ENCODE peak calls at places on chromosomes 6 and 20, in nine cellular contexts. P is transverse colon, X is HT1080, J is A549, M is fibroblast of mammary gland, W is cardiac muscle cell, B is left cardiac atrium, I is tibial artery, Y is NCI-H2029 treated with DMSO at 0.1 percent for 48 hours. H is an unnamed sample.

GRCh38 chr20:9087531-9088217 is 18.8 kb downstream of the PLCB4 start:
- DNase-seq in P (no peak), X (no peak), J (no peak), M (no peak), W (no peak), B (no peak), I (no peak), Y (peak; percentile 70), H (no peak)

GRCh38 chr6:170128346-170128745 is 162.5 kb downstream of the DLL1 start:
- DNase-seq in P (no peak), X (no peak), J (no peak), M (no peak), W (no peak), B (no peak), I (peak; percentile 21), Y (no peak), H (no peak)

GRCh38 chr20:4962257-4962855 is 39.0 kb downstream of the SLC23A2 start:
- DNase-seq in P (no peak), X (no peak), J (no peak), M (no peak), W (no peak), B (no peak), I (no peak), Y (no peak), H (no peak)

GRCh38 chr6:34574647-34575293 is 18.6 kb upstream of the SPDEF start:
- DNase-seq in P (no peak), X (no peak), J (no peak), M (no peak), W (no peak), B (no peak), I (no peak), Y (no peak), H (no peak)

GRCh38 chr6:131125431-131125830 is 9.8 kb upstream of the AKAP7 start:
- DNase-seq in P (no peak), X (peak; percentile 37), J (no peak), M (peak; percentile 28), W (no peak), B (no peak), I (no peak), Y (no peak), H (no peak)

GRCh38 chr6:72464791-72465691 is 156.8 kb upstream of the KCNQ5 start:
- DNase-seq in P (no peak), X (peak; percentile 87), J (no peak), M (peak; percentile 86), W (no peak), B (no peak), I (no peak), Y (no peak), H (no peak)

GRCh38 chr6:161407581-161407980 is 133.7 kb upstream of the AGPAT4 start:
- DNase-seq in P (no peak), X (peak; percentile 67), J (no peak), M (peak; percentile 94), W (no peak), B (no peak), I (no peak), Y (no peak), H (no peak)

GRCh38 chr20:11267131-11267761 is 593.4 kb upstream of the JAG1 start:
- DNase-seq in P (no peak), X (peak; percentile 97), J (peak; percentile 97), M (peak; percentile 95), W (peak; percentile 54), B (peak; percentile 56), I (peak; percentile 74), Y (no peak), H (peak; percentile 61)

GRCh38 chr6:160259585-160259984 is 964 bp upstream of the SLC22A2 start:
- DNase-seq in P (no peak), X (no peak), J (no peak), M (no peak), W (peak; percentile 36), B (no peak), I (peak; percentile 35), Y (no peak), H (no peak)

GRCh38 chr6:11197175-11197535 is 35.3 kb downstream of the NEDD9 start:
- DNase-seq in P (no peak), X (no peak), J (no peak), M (peak; percentile 77), W (no peak), B (no peak), I (no peak), Y (no peak), H (no peak)

GRCh38 chr6:129621252-129621651 is 88.7 kb downstream of the ARHGAP18 start:
- DNase-seq in P (peak; percentile 24), X (no peak), J (no peak), M (peak; percentile 41), W (no peak), B (no peak), I (no peak), Y (no peak), H (no peak)

GRCh38 chr6:129276986-129277385 is 394.0 kb downstream of the LAMA2 start:
- DNase-seq in P (no peak), X (no peak), J (no peak), M (no peak), W (no peak), B (no peak), I (no peak), Y (no peak), H (no peak)

GRCh38 chr6:124535746-124536145 is 426.5 kb upstream of the RNF217 start:
- DNase-seq in P (no peak), X (peak; percentile 77), J (peak; percentile 1), M (peak; percentile 30), W (no peak), B (peak; percentile 22), I (no peak), Y (no peak), H (no peak)

GRCh38 chr6:21836292-21836691 is 242.7 kb downstream of the SOX4 start:
- DNase-seq in P (no peak), X (no peak), J (no peak), M (no peak), W (no peak), B (no peak), I (no peak), Y (no peak), H (no peak)

GRCh38 chr6:30615219-30615957 is 1.7 kb downstream of the PPP1R10 start:
- DNase-seq in P (peak; percentile 41), X (peak; percentile 87), J (no peak), M (peak; percentile 89), W (peak; percentile 79), B (no peak), I (peak; percentile 64), Y (peak; percentile 71), H (peak; percentile 48)

GRCh38 chr6:133187657-133188453 is 53.3 kb upstream of the EYA4 start:
- DNase-seq in P (no peak), X (peak; percentile 79), J (no peak), M (no peak), W (no peak), B (no peak), I (no peak), Y (no peak), H (no peak)

GRCh38 chr20:32203556-32204484 is 3.7 kb downstream of the PLAGL2 start:
- DNase-seq in P (peak; percentile 43), X (no peak), J (no peak), M (peak; percentile 63), W (no peak), B (no peak), I (no peak), Y (no peak), H (peak; percentile 48)

GRCh38 chr6:133587841-133588240 is 301.1 kb upstream of the TCF21 start:
- DNase-seq in P (no peak), X (no peak), J (no peak), M (peak; percentile 84), W (no peak), B (no peak), I (no peak), Y (no peak), H (no peak)

GRCh38 chr6:87155920-87156600 is 695 bp downstream of the ZNF292 start:
- DNase-seq in P (peak; percentile 58), X (peak; percentile 39), J (peak; percentile 3), M (peak; percentile 37), W (peak; percentile 58), B (peak; percentile 52), I (peak; percentile 75), Y (no peak), H (peak; percentile 47)

GRCh38 chr6:117771403-117771802 is 96.1 kb downstream of the NUS1 start:
- DNase-seq in P (peak; percentile 13), X (no peak), J (no peak), M (no peak), W (no peak), B (no peak), I (no peak), Y (no peak), H (no peak)

GRCh38 chr6:137016366-137016765 is 28.4 kb downstream of the IL20RA start:
- DNase-seq in P (no peak), X (peak; percentile 48), J (no peak), M (no peak), W (peak; percentile 68), B (no peak), I (no peak), Y (no peak), H (no peak)

GRCh38 chr6:119148102-119148824 is 69.8 kb upstream of the FAM184A start:
- DNase-seq in P (no peak), X (peak; percentile 76), J (peak; percentile 33), M (peak; percentile 92), W (peak; percentile 70), B (no peak), I (no peak), Y (peak; percentile 84), H (peak; percentile 36)

GRCh38 chr6:79077680-79078056 is 386 bp downstream of the PHIP start:
- DNase-seq in P (peak; percentile 53), X (no peak), J (peak; percentile 15), M (no peak), W (peak; percentile 62), B (no peak), I (no peak), Y (peak; percentile 27), H (peak; percentile 56)

GRCh38 chr6:106300020-106300772 is 25.4 kb downstream of the ATG5 start:
- DNase-seq in P (no peak), X (no peak), J (no peak), M (no peak), W (no peak), B (no peak), I (no peak), Y (no peak), H (no peak)

GRCh38 chr20:43669332-43669731 is 2.4 kb downstream of the MYBL2 start:
- DNase-seq in P (no peak), X (peak; percentile 87), J (no peak), M (peak; percentile 59), W (no peak), B (no peak), I (no peak), Y (no peak), H (no peak)